ENCODE peak calls at places on chromosomes 3 and 15, in nine cellular contexts. X, I, W, R, V, B, Y, U and M are unnamed samples.

GRCh38 chr3:189714991-189715961 is 84.1 kb downstream of the TP63 start:
- DNase-seq in X (no peak), I (no peak), W (no peak), R (peak), V (no peak), B (no peak), Y (no peak), U (no peak), M (no peak)

GRCh38 chr3:160210799-160211221 is 14.4 kb upstream of the C3orf80 start:
- DNase-seq in X (no peak), I (no peak), W (no peak), R (peak), V (peak), B (no peak), Y (no peak), U (no peak), M (no peak)

GRCh38 chr3:184180165-184180564 is 5.5 kb downstream of the AP2M1 start:
- DNase-seq in X (no peak), I (no peak), W (no peak), R (peak), V (peak), B (no peak), Y (no peak), U (no peak), M (no peak)

GRCh38 chr3:44031387-44032380 is 210.0 kb upstream of the TOPAZ1 start:
- DNase-seq in X (no peak), I (no peak), W (no peak), R (no peak), V (no peak), B (no peak), Y (no peak), U (no peak), M (no peak)

GRCh38 chr3:161559177-161559998 is 62.8 kb downstream of the OTOL1 start:
- DNase-seq in X (no peak), I (no peak), W (no peak), R (peak), V (peak), B (peak), Y (no peak), U (peak), M (peak)

GRCh38 chr3:151107701-151108100 is 22.2 kb downstream of the MED12L start:
- DNase-seq in X (no peak), I (no peak), W (no peak), R (no peak), V (no peak), B (no peak), Y (no peak), U (no peak), M (peak)

GRCh38 chr15:67707520-67708283 is 117.6 kb upstream of the SKOR1 start:
- DNase-seq in X (no peak), I (no peak), W (no peak), R (no peak), V (no peak), B (no peak), Y (no peak), U (no peak), M (no peak)

GRCh38 chr15:101043911-101044624 is 124.9 kb downstream of the LRRK1 start:
- DNase-seq in X (peak), I (no peak), W (no peak), R (no peak), V (no peak), B (no peak), Y (no peak), U (no peak), M (no peak)

GRCh38 chr15:70260096-70260495 is 162.4 kb upstream of the TLE3 start:
- DNase-seq in X (no peak), I (no peak), W (no peak), R (no peak), V (no peak), B (no peak), Y (no peak), U (no peak), M (no peak)

GRCh38 chr15:45715528-45715927 is 80.7 kb downstream of the SQOR start:
- DNase-seq in X (no peak), I (no peak), W (no peak), R (peak), V (peak), B (no peak), Y (no peak), U (no peak), M (no peak)

GRCh38 chr3:79729096-79729495 is 38.7 kb downstream of the ROBO1 start:
- DNase-seq in X (no peak), I (no peak), W (no peak), R (no peak), V (no peak), B (no peak), Y (no peak), U (peak), M (no peak)

GRCh38 chr3:123286308-123287023 is 84.7 kb downstream of the SEC22A start:
- DNase-seq in X (no peak), I (peak), W (peak), R (peak), V (peak), B (peak), Y (peak), U (peak), M (peak)

GRCh38 chr3:193872265-193872753 is 263.6 kb upstream of the HES1 start:
- DNase-seq in X (peak), I (no peak), W (no peak), R (peak), V (peak), B (peak), Y (peak), U (no peak), M (no peak)

GRCh38 chr15:74790080-74790916 is 8.4 kb downstream of the CSK start:
- DNase-seq in X (no peak), I (no peak), W (no peak), R (peak), V (peak), B (no peak), Y (no peak), U (peak), M (no peak)

GRCh38 chr15:70451861-70452653 is 311.3 kb downstream of the UACA start:
- DNase-seq in X (no peak), I (peak), W (no peak), R (no peak), V (no peak), B (no peak), Y (no peak), U (no peak), M (no peak)

GRCh38 chr3:128080323-128080898 is 28.2 kb downstream of the SEC61A1 start:
- DNase-seq in X (no peak), I (no peak), W (no peak), R (peak), V (peak), B (no peak), Y (no peak), U (no peak), M (no peak)

GRCh38 chr3:151259664-151260063 is 18.7 kb downstream of the P2RY14 start:
- DNase-seq in X (no peak), I (no peak), W (no peak), R (no peak), V (no peak), B (no peak), Y (no peak), U (no peak), M (no peak)

GRCh38 chr3:71201939-71202338 is 381.6 kb downstream of the FOXP1 start:
- DNase-seq in X (no peak), I (no peak), W (no peak), R (peak), V (peak), B (no peak), Y (no peak), U (peak), M (no peak)

GRCh38 chr3:189493271-189493670 is 137.9 kb upstream of the TP63 start:
- DNase-seq in X (no peak), I (no peak), W (no peak), R (no peak), V (no peak), B (no peak), Y (no peak), U (no peak), M (no peak)

GRCh38 chr3:158830391-158830790 is 28.5 kb downstream of the MFSD1 start:
- DNase-seq in X (no peak), I (no peak), W (no peak), R (peak), V (peak), B (no peak), Y (no peak), U (no peak), M (no peak)

GRCh38 chr3:195558602-195559001 is 15.5 kb upstream of the PPP1R2 start:
- DNase-seq in X (no peak), I (no peak), W (no peak), R (peak), V (no peak), B (no peak), Y (no peak), U (no peak), M (no peak)

GRCh38 chr15:29040367-29040745 is 154.6 kb downstream of the APBA2 start:
- DNase-seq in X (no peak), I (no peak), W (no peak), R (no peak), V (no peak), B (no peak), Y (no peak), U (peak), M (peak)

GRCh38 chr15:54462511-54462913 is 484.3 kb downstream of the UNC13C start:
- DNase-seq in X (no peak), I (no peak), W (no peak), R (no peak), V (no peak), B (no peak), Y (no peak), U (no peak), M (no peak)

GRCh38 chr3:156978471-156978961 is 152.4 kb downstream of the LEKR1 start:
- DNase-seq in X (no peak), I (no peak), W (no peak), R (peak), V (no peak), B (no peak), Y (peak), U (peak), M (no peak)

GRCh38 chr3:41833628-41834027 is 128.3 kb downstream of the ULK4 start:
- DNase-seq in X (no peak), I (no peak), W (no peak), R (no peak), V (no peak), B (no peak), Y (no peak), U (no peak), M (no peak)

GRCh38 chr15:80662129-80662528 is 33.0 kb upstream of the ABHD17C start:
- DNase-seq in X (no peak), I (no peak), W (no peak), R (peak), V (no peak), B (no peak), Y (no peak), U (no peak), M (no peak)

GRCh38 chr15:70512772-70513362 is 250.5 kb downstream of the UACA start:
- DNase-seq in X (no peak), I (no peak), W (peak), R (peak), V (peak), B (peak), Y (peak), U (no peak), M (no peak)

GRCh38 chr3:12508316-12508715 is 24.0 kb downstream of the TSEN2 start:
- DNase-seq in X (no peak), I (no peak), W (no peak), R (peak), V (peak), B (no peak), Y (no peak), U (no peak), M (no peak)

GRCh38 chr15:81023483-81024264 is 23.0 kb downstream of the TLNRD1 start:
- DNase-seq in X (no peak), I (no peak), W (no peak), R (peak), V (peak), B (peak), Y (no peak), U (peak), M (no peak)

GRCh38 chr3:116069024-116069423 is 376.3 kb downstream of the LSAMP start:
- DNase-seq in X (no peak), I (no peak), W (no peak), R (no peak), V (no peak), B (no peak), Y (no peak), U (no peak), M (no peak)

GRCh38 chr3:128278761-128279593 is 125.7 kb downstream of the EEFSEC start:
- DNase-seq in X (no peak), I (no peak), W (no peak), R (peak), V (peak), B (no peak), Y (no peak), U (peak), M (peak)

GRCh38 chr15:89203705-89204273 is 17.6 kb downstream of the RLBP1 start:
- DNase-seq in X (no peak), I (no peak), W (no peak), R (no peak), V (no peak), B (peak), Y (peak), U (no peak), M (no peak)

GRCh38 chr3:99776516-99777209 is 41.0 kb upstream of the CMSS1 start:
- DNase-seq in X (no peak), I (no peak), W (no peak), R (no peak), V (peak), B (no peak), Y (no peak), U (no peak), M (no peak)